ENCODE peak calls at places on chromosomes 4 and X, in four cellular contexts. One of them, this sample, is unnamed.

GRCh38 chr4:142474398-142475087 is 371.6 kb downstream of the INPP4B start:
- DNase-seq in H1: no peak
- DNase-seq in HepG2: no peak
- DNase-seq in GM12878: no peak
- DNase-seq in this sample: no peak

GRCh38 chr4:183936574-183937335 is 31.6 kb downstream of the STOX2 start:
- DNase-seq in H1: no peak
- DNase-seq in HepG2: no peak
- DNase-seq in GM12878: no peak
- DNase-seq in this sample: no peak

GRCh38 chrX:56219702-56220101 is 12.5 kb upstream of the KLF8 start:
- DNase-seq in H1: no peak
- DNase-seq in HepG2: peak; percentile 0
- DNase-seq in GM12878: no peak
- DNase-seq in this sample: no peak

GRCh38 chr4:109323348-109323747 is 20.9 kb upstream of the COL25A1 start:
- DNase-seq in H1: no peak
- DNase-seq in HepG2: no peak
- DNase-seq in GM12878: no peak
- DNase-seq in this sample: no peak

GRCh38 chrX:134459683-134460004 is 321 bp upstream of the HPRT1 start:
- DNase-seq in H1: no peak
- DNase-seq in HepG2: peak; percentile 8
- DNase-seq in GM12878: no peak
- DNase-seq in this sample: peak; percentile 3

GRCh38 chr4:95091272-95091671 is 333.5 kb downstream of the BMPR1B start:
- DNase-seq in H1: no peak
- DNase-seq in HepG2: no peak
- DNase-seq in GM12878: no peak
- DNase-seq in this sample: no peak

GRCh38 chr4:83569967-83570366 is 34.1 kb downstream of the GPAT3 start:
- DNase-seq in H1: no peak
- DNase-seq in HepG2: no peak
- DNase-seq in GM12878: no peak
- DNase-seq in this sample: no peak

GRCh38 chrX:97119474-97120109 is 235.9 kb downstream of the RPA4 start:
- DNase-seq in H1: no peak
- DNase-seq in HepG2: no peak
- DNase-seq in GM12878: no peak
- DNase-seq in this sample: no peak

GRCh38 chr4:17168571-17168970 is 270.1 kb upstream of the LDB2 start:
- DNase-seq in H1: no peak
- DNase-seq in HepG2: no peak
- DNase-seq in GM12878: no peak
- DNase-seq in this sample: peak; percentile 46

GRCh38 chr4:156293657-156294297 is 340.1 kb upstream of the CTSO start:
- DNase-seq in H1: no peak
- DNase-seq in HepG2: no peak
- DNase-seq in GM12878: no peak
- DNase-seq in this sample: no peak

GRCh38 chr4:153684182-153685073 is at the start of gene TLR2:
- DNase-seq in H1: peak; percentile 84
- DNase-seq in HepG2: no peak
- DNase-seq in GM12878: no peak
- DNase-seq in this sample: no peak

GRCh38 chr4:114272226-114272625 is 292.8 kb upstream of the ARSJ start:
- DNase-seq in H1: no peak
- DNase-seq in HepG2: no peak
- DNase-seq in GM12878: no peak
- DNase-seq in this sample: no peak

GRCh38 chrX:123993326-123993725 is 31.8 kb downstream of the STAG2 start:
- DNase-seq in H1: no peak
- DNase-seq in HepG2: no peak
- DNase-seq in GM12878: no peak
- DNase-seq in this sample: no peak

GRCh38 chr4:90328558-90328957 is 201.4 kb downstream of the CCSER1 start:
- DNase-seq in H1: no peak
- DNase-seq in HepG2: no peak
- DNase-seq in GM12878: no peak
- DNase-seq in this sample: no peak

GRCh38 chr4:136637071-136637777 is 895.1 kb downstream of the PCDH18 start:
- DNase-seq in H1: peak; percentile 73
- DNase-seq in HepG2: peak; percentile 28
- DNase-seq in GM12878: no peak
- DNase-seq in this sample: peak; percentile 16

GRCh38 chrX:49761481-49761880 is 65.7 kb upstream of the PAGE1 start:
- DNase-seq in H1: no peak
- DNase-seq in HepG2: peak; percentile 23
- DNase-seq in GM12878: no peak
- DNase-seq in this sample: peak; percentile 6

GRCh38 chr4:7858498-7858897 is 81.2 kb downstream of the AFAP1 start:
- DNase-seq in H1: no peak
- DNase-seq in HepG2: no peak
- DNase-seq in GM12878: no peak
- DNase-seq in this sample: no peak

GRCh38 chr4:98662619-98663225 is 4.3 kb upstream of the TSPAN5 start:
- DNase-seq in H1: peak; percentile 64
- DNase-seq in HepG2: no peak
- DNase-seq in GM12878: no peak
- DNase-seq in this sample: no peak

GRCh38 chr4:98662055-98662453 is 3.6 kb upstream of the TSPAN5 start:
- DNase-seq in H1: no peak
- DNase-seq in HepG2: no peak
- DNase-seq in GM12878: no peak
- DNase-seq in this sample: no peak

GRCh38 chr4:98661356-98662054 is 3.1 kb upstream of the TSPAN5 start:
- DNase-seq in H1: no peak
- DNase-seq in HepG2: no peak
- DNase-seq in GM12878: no peak
- DNase-seq in this sample: no peak

GRCh38 chr4:98663226-98664006 is 5.0 kb upstream of the TSPAN5 start:
- DNase-seq in H1: no peak
- DNase-seq in HepG2: no peak
- DNase-seq in GM12878: peak; percentile 84
- DNase-seq in this sample: no peak

DNA sequence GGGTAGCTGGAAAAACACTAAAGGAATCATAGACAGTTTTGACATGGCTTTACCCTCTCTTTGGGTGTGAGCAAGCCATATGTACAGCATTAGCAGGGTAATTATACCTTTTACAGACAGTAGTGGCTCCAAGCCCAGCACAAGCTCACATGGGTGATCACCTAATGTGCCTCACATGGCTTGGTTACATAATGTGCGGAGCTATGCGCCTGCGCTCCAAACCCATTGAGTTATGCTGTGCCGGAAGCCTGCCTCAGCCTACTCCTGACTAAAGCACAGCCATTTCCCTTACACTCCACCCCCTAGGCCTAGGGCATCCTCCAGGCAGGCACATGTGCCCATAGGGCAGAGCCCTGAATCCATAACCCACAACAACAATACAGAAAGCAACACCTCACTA is 6.5 kb upstream of the TSPAN5 start:
- DNase-seq in H1: no peak
- DNase-seq in HepG2: no peak
- DNase-seq in GM12878: no peak
- DNase-seq in this sample: no peak
- TF ChIP-seq SUZ12 in H1: no peak
- TF ChIP-seq SUZ12 in HepG2: no peak
- TF ChIP-seq SUZ12 in GM12878: no peak
- TF ChIP-seq SUZ12 in this sample: no peak

GRCh38 chr4:92265798-92266197 is 38.0 kb upstream of the GRID2 start:
- DNase-seq in H1: no peak
- DNase-seq in HepG2: no peak
- DNase-seq in GM12878: no peak
- DNase-seq in this sample: no peak

GRCh38 chr4:92266521-92266920 is 37.2 kb upstream of the GRID2 start:
- DNase-seq in H1: no peak
- DNase-seq in HepG2: no peak
- DNase-seq in GM12878: no peak
- DNase-seq in this sample: no peak

GRCh38 chr4:92268642-92269041 is 35.1 kb upstream of the GRID2 start:
- DNase-seq in H1: no peak
- DNase-seq in HepG2: no peak
- DNase-seq in GM12878: no peak
- DNase-seq in this sample: no peak

GRCh38 chr4:92265066-92265465 is 38.7 kb upstream of the GRID2 start:
- DNase-seq in H1: no peak
- DNase-seq in HepG2: no peak
- DNase-seq in GM12878: no peak
- DNase-seq in this sample: no peak

DNA sequence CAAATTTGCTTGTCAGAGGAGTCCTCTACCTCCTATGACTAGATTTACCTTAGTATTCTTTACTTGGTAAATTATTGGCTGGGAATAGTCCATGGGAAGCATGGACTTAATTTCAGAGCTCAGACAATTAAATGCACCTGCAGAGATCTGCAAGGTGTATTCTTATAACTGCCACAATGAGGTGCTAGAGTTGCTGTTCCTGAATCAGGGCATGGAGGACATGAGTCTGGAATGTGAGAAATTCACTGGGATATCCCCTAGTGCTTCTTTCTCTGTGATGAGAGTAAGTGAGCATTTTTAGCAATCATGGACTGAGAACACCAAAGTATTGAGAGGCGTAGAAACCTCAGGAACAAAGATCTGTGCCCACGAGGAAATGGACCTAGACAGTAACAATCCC is 32.9 kb upstream of the GRID2 start:
- DNase-seq in H1: no peak
- DNase-seq in HepG2: no peak
- DNase-seq in GM12878: no peak
- DNase-seq in this sample: no peak
- H3K9ac ChIP-seq in H1: no peak overlapping the region
- H3K9ac ChIP-seq in HepG2: no peak overlapping the region
- H3K9ac ChIP-seq in GM12878: no peak overlapping the region
- H3K9ac ChIP-seq in this sample: peak overlapping the region; percentile 64

DNA sequence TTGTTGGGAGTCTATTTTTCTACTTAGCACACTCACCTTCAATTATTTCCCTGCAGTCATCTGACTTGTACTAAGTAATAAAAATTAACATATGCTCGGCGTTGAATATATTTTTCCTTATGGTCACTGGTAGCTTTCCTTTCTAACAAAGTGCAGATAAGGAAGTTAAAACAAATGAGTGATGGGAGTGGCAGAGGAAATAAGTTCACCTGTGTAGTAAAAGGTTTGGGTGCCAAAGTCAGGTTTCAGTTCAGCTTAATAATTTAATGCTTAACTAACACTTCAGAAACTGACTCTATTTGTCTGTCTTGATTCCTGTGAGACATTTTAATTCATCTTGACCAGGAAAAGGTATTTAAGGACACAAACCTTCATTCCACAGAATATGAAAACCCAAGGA is 184.4 kb downstream of the PCDH7 start:
- DNase-seq in H1: no peak
- DNase-seq in HepG2: no peak
- DNase-seq in GM12878: no peak
- DNase-seq in this sample: no peak
- TF ChIP-seq SUZ12 in H1: no peak
- TF ChIP-seq SUZ12 in HepG2: no peak
- TF ChIP-seq SUZ12 in GM12878: no peak
- TF ChIP-seq SUZ12 in this sample: no peak

GRCh38 chr4:158819942-158820786 is 51.3 kb downstream of the FNIP2 start:
- DNase-seq in H1: no peak
- DNase-seq in HepG2: no peak
- DNase-seq in GM12878: no peak
- DNase-seq in this sample: no peak
- H3K9ac ChIP-seq in H1: no peak overlapping the region
- H3K9ac ChIP-seq in HepG2: peak overlapping the region; percentile 36
- H3K9ac ChIP-seq in GM12878: no peak overlapping the region
- H3K9ac ChIP-seq in this sample: no peak overlapping the region

GRCh38 chr4:96955226-96955625 is 1115.3 kb downstream of the PDHA2 start:
- DNase-seq in H1: no peak
- DNase-seq in HepG2: no peak
- DNase-seq in GM12878: no peak
- DNase-seq in this sample: no peak
- TF ChIP-seq SUZ12 in H1: no peak
- TF ChIP-seq SUZ12 in HepG2: no peak
- TF ChIP-seq SUZ12 in GM12878: no peak
- TF ChIP-seq SUZ12 in this sample: no peak

GRCh38 chr4:78569291-78569821 is 17.8 kb downstream of the ANXA3 start:
- DNase-seq in H1: no peak
- DNase-seq in HepG2: peak; percentile 31
- DNase-seq in GM12878: no peak
- DNase-seq in this sample: no peak

GRCh38 chr4:78566834-78567501 is 15.4 kb downstream of the ANXA3 start:
- DNase-seq in H1: no peak
- DNase-seq in HepG2: no peak
- DNase-seq in GM12878: peak; percentile 57
- DNase-seq in this sample: no peak

GRCh38 chr4:78567502-78568075 is 16.0 kb downstream of the ANXA3 start:
- DNase-seq in H1: no peak
- DNase-seq in HepG2: peak; percentile 50
- DNase-seq in GM12878: no peak
- DNase-seq in this sample: no peak

GRCh38 chr4:78565971-78566372 is 14.4 kb downstream of the ANXA3 start:
- DNase-seq in H1: no peak
- DNase-seq in HepG2: peak; percentile 92
- DNase-seq in GM12878: no peak
- DNase-seq in this sample: no peak

DNA sequence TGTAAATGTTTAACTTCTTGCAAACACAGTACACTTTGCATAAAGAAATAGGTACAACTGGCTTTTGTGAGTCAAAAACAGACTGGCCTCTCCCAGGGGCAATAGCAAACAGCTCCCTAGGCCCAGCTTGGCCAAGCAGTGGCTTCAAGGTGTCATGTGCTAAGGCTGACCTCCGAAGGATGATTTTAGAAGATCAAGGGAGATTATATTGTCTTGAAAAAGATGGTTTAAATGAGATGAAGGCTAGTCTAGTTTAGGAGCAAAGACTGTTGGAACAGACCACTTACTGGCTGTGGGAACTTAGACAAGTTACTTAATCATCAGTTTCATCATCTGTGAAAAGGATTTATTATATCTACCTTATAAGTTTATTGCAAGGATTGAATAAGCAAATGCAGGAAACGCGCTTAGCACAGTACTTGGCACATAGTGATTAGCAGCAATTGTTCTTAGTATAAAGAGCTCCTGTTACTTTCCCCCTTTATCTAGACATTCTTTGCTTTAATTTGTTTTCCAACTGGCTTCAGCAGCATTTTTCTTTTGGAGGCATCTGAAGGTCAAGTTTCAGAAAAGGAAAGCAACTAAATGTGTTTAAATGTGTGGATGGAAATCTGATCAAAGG is 17.2 kb downstream of the ANXA3 start:
- DNase-seq in H1: no peak
- DNase-seq in HepG2: peak; percentile 18
- DNase-seq in GM12878: peak; percentile 40
- DNase-seq in this sample: no peak
- H3K9ac ChIP-seq in H1: no peak overlapping the region
- H3K9ac ChIP-seq in HepG2: no peak overlapping the region
- H3K9ac ChIP-seq in GM12878: no peak overlapping the region
- H3K9ac ChIP-seq in this sample: no peak overlapping the region

This sample was measured in NT2/D1.